ENCODE peak calls at places on chromosomes 5 and 9, in four cellular contexts. V, S, K and Z are unnamed samples.

GRCh38 chr5:180785151-180785781 is 17.3 kb downstream of the MGAT1 start:
- DNase-seq in V (no peak), S (peak; percentile 62), K (peak; percentile 92), Z (no peak)

GRCh38 chr5:13625616-13626198 is 318.8 kb downstream of the DNAH5 start:
- DNase-seq in V (no peak), S (no peak), K (peak; percentile 17), Z (no peak)

GRCh38 chr9:134185536-134186011 is 21.2 kb upstream of the RNU6ATAC start:
- DNase-seq in V (no peak), S (no peak), K (no peak), Z (no peak)

GRCh38 chr9:100600511-100601079 is 22.7 kb downstream of the CAVIN4 start:
- DNase-seq in V (no peak), S (peak; percentile 38), K (no peak), Z (no peak)

GRCh38 chr9:128635266-128636023 is 21.2 kb downstream of the DYNC2I2 start:
- DNase-seq in V (peak; percentile 91), S (peak; percentile 97), K (peak; percentile 96), Z (peak; percentile 89)

GRCh38 chr9:120299785-120300184 is 280.2 kb downstream of the CDK5RAP2 start:
- DNase-seq in V (no peak), S (no peak), K (no peak), Z (no peak)

GRCh38 chr9:8074645-8075044 is 275.1 kb upstream of the DMAC1 start:
- DNase-seq in V (no peak), S (no peak), K (no peak), Z (no peak)

GRCh38 chr5:344668-345067 is 23.2 kb downstream of the AHRR start:
- DNase-seq in V (no peak), S (no peak), K (no peak), Z (no peak)

GRCh38 chr9:133705576-133705975 is 32.6 kb downstream of the SARDH start:
- DNase-seq in V (no peak), S (no peak), K (no peak), Z (no peak)

GRCh38 chr5:135313946-135314345 is 85.1 kb downstream of the MACROH2A1 start:
- DNase-seq in V (no peak), S (no peak), K (no peak), Z (no peak)

GRCh38 chr9:68685770-68686169 is 19.3 kb upstream of the PIP5K1B start:
- DNase-seq in V (peak; percentile 67), S (no peak), K (no peak), Z (no peak)

GRCh38 chr5:22500521-22500920 is 352.6 kb downstream of the CDH12 start:
- DNase-seq in V (no peak), S (no peak), K (no peak), Z (no peak)

GRCh38 chr9:74036549-74037231 is 460.4 kb upstream of the RORB start:
- DNase-seq in V (no peak), S (peak; percentile 5), K (no peak), Z (no peak)

GRCh38 chr5:124584991-124585715 is 161.3 kb downstream of the ZNF608 start:
- DNase-seq in V (no peak), S (peak; percentile 32), K (no peak), Z (no peak)

GRCh38 chr5:140041492-140042421 is 1.3 kb downstream of the NRG2 start:
- DNase-seq in V (peak; percentile 39), S (peak; percentile 52), K (peak; percentile 55), Z (peak; percentile 13)

GRCh38 chr5:67187318-67187717 is 9.3 kb downstream of the CD180 start:
- DNase-seq in V (no peak), S (no peak), K (no peak), Z (no peak)

GRCh38 chr5:122447072-122447471 is 135.0 kb downstream of the SNCAIP start:
- DNase-seq in V (no peak), S (no peak), K (no peak), Z (no peak)

GRCh38 chr5:84729326-84729725 is 344.6 kb upstream of the EDIL3 start:
- DNase-seq in V (no peak), S (peak; percentile 45), K (no peak), Z (peak; percentile 33)

GRCh38 chr5:179262126-179262920 is 82.9 kb downstream of the ADAMTS2 start:
- DNase-seq in V (peak; percentile 4), S (no peak), K (no peak), Z (no peak)

GRCh38 chr9:94472766-94473165 is 82.1 kb upstream of the PCAT7 start:
- DNase-seq in V (no peak), S (no peak), K (no peak), Z (no peak)

GRCh38 chr5:24742334-24742733 is 97.6 kb upstream of the CDH10 start:
- DNase-seq in V (no peak), S (no peak), K (no peak), Z (no peak)

GRCh38 chr9:126676685-126677143 is 63.0 kb downstream of the LMX1B start:
- DNase-seq in V (no peak), S (peak; percentile 49), K (no peak), Z (no peak)

GRCh38 chr5:71892641-71893340 is 173.7 kb downstream of the CARTPT start:
- DNase-seq in V (no peak), S (no peak), K (no peak), Z (no peak)

GRCh38 chr9:133467101-133467500 is 7.3 kb downstream of the CACFD1 start:
- DNase-seq in V (no peak), S (no peak), K (no peak), Z (no peak)

GRCh38 chr9:127963041-127963358 is 17.8 kb downstream of the EEIG1 start:
- DNase-seq in V (no peak), S (no peak), K (no peak), Z (no peak)

GRCh38 chr9:82105729-82106128 is 117.2 kb downstream of the SPATA31D1 start:
- DNase-seq in V (no peak), S (no peak), K (no peak), Z (no peak)

GRCh38 chr5:177526791-177527190 is 10.0 kb upstream of the DDX41 start:
- DNase-seq in V (no peak), S (no peak), K (no peak), Z (no peak)

GRCh38 chr5:177524539-177524900 is 7.8 kb upstream of the DDX41 start:
- DNase-seq in V (no peak), S (no peak), K (no peak), Z (no peak)

GRCh38 chr5:177526191-177526590 is 9.4 kb upstream of the DDX41 start:
- DNase-seq in V (no peak), S (no peak), K (no peak), Z (no peak)

GRCh38 chr5:177523711-177524538 is 7.2 kb upstream of the DDX41 start:
- DNase-seq in V (no peak), S (no peak), K (no peak), Z (no peak)

DNA sequence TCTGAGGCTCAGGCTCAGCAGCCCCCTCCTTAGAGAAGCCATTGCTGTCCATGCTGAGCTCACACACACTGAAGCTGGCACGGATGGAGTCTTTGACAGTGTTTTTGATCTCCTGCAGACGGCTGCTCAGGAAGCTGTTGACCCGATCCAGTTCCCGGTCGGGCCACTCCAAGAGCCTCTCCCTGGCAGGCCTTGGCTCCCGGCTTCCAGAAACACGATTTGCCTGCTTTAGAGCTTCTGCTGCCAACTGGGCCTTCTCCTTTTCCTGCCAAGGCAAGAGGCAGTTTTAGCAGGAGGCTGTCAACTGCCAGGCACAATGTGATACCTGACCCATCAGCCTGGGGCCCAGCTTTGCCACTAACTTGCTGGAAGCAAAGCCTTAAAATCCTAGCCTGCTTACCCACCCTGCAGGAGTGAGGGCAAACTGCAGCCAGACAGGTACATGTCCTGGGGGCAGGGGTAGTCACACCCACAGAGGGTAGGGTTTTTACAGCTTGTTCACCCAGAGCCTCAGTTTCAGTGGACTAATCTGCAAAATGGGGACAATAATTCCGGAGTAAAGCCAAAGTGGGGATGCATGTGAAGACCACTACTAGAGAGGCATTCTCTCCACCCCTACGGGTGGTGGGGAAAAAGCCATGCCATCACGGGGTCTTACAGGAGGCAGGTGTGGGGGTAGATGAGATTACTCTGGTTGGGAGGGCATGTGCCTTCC is 8.3 kb upstream of the DDX41 start:
- DNase-seq in V (no peak), S (no peak), K (no peak), Z (no peak)
- TF ChIP-seq CTCF in V (no peak), S (no peak), K (no peak), Z (no peak)

GRCh38 chr9:130432362-130432761 is 12.4 kb upstream of the ASS1 start:
- DNase-seq in V (no peak), S (no peak), K (no peak), Z (no peak)
- TF ChIP-seq CTCF in V (no peak), S (peak; percentile 46), K (peak; percentile 46), Z (no peak)

DNA sequence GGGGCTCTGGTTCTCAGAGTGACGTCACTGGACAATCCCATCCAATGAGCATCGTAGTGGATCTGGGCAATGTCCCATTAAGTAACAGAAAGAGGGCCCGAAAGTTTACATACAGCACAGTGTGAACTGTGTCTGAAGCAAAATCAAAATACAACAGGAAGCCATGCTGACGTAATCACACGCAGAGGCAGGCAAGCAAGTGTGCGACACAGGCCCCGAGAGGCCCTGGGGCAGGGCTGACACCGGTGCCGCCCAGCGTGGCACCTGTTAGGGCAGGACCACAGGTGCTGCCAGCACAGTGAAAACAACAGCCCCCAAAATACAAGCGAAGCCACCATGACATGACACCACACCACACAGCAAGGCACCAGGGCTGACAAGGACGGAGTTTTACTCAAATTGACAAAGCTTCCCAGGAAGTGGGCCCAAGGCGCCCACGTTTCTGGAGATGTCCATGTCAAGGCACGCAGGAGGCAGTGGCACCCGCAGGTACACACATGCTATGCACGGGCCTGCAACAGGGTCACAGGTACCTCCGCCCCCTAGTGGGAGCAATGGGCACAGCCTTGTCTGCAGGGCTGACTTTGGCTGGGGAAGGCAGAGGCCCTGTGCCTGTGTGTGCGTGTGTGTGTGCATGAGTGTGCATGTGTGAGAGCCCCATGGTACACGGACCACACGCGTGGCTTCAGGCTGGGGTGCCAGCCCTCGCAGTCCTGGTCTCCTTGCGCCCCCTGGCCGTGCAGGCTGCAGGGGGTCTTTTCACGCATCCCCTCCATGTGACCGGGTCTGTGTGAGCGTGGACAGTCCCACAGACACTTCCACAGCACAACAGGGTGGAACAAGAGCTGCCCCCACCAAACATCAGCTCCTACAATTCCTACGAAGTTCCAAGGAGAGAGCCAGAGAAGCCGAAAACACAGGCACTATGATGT is 19.6 kb downstream of the QSOX2 start:
- DNase-seq in V (peak; percentile 72), S (peak; percentile 81), K (peak; percentile 43), Z (peak; percentile 6)
- TF ChIP-seq CTCF in V (peak; percentile 81), S (peak; percentile 96), K (peak; percentile 95), Z (peak; percentile 95)

GRCh38 chr5:149788964-149789363 is 58.9 kb downstream of the PPARGC1B start:
- DNase-seq in V (no peak), S (no peak), K (no peak), Z (no peak)

GRCh38 chr5:149791881-149792280 is 61.8 kb downstream of the PPARGC1B start:
- DNase-seq in V (peak; percentile 77), S (no peak), K (no peak), Z (no peak)

GRCh38 chr5:149789835-149790234 is 59.7 kb downstream of the PPARGC1B start:
- DNase-seq in V (no peak), S (no peak), K (no peak), Z (no peak)

GRCh38 chr5:149792540-149792939 is 62.4 kb downstream of the PPARGC1B start:
- DNase-seq in V (no peak), S (no peak), K (no peak), Z (no peak)

GRCh38 chr5:149790276-149790675 is 60.2 kb downstream of the PPARGC1B start:
- DNase-seq in V (peak; percentile 61), S (no peak), K (no peak), Z (no peak)
- TF ChIP-seq CTCF in V (no peak), S (no peak), K (no peak), Z (no peak)

DNA sequence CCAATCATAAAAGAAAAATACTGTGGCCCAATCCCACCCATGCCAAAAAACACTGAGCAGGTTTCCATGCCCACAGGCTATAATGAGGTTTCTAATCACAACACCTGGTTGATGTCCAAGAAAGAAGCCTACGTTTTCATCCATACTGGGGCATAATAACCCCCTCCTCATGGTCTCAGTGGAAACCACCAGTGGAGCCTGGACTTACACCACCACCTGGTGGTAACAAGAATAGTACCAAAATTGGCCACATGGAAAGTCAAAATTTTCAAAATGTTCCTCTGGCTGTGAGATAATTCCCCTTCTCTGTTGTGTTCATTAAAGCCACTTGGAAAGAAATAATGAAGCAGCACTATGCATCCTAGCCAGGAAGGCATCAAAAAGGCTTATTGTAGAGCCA is 687.3 kb upstream of the ST8SIA4 start:
- DNase-seq in V (no peak), S (peak; percentile 3), K (no peak), Z (no peak)
- TF ChIP-seq CTCF in V (no peak), S (peak; percentile 38), K (peak; percentile 20), Z (peak; percentile 44)